ENCODE peak calls at places on chromosomes 6 and 20, in nine cellular contexts. One of them, this sample, is unnamed.

GRCh38 chr20:53750827-53751393 is 157.3 kb upstream of the ZNF217 start:
- DNase-seq in NCI-H2081: no peak
- DNase-seq in HEK293T: no peak
- DNase-seq in T-helper 2 cell: peak; percentile 81
- DNase-seq in fibroblast of the conjunctiva: peak; percentile 79
- DNase-seq in left ventricle myocardium inferior: no peak
- DNase-seq in activated CD4-positive, alpha-beta T cell treated with anti-CD3 and anti-CD28 coated beads, Interleukin-2, amount 50 U/mL, for 48 hours: peak; percentile 29
- DNase-seq in HCT116: no peak
- DNase-seq in AG08396: peak; percentile 48
- DNase-seq in this sample: peak; percentile 25

GRCh38 chr20:12287575-12287974 is 369.9 kb downstream of the BTBD3 start:
- DNase-seq in HEK293T: no peak
- DNase-seq in NCI-H2081: no peak
- DNase-seq in T-helper 2 cell: no peak
- DNase-seq in fibroblast of the conjunctiva: no peak
- DNase-seq in AG08396: no peak
- DNase-seq in left ventricle myocardium inferior: no peak
- DNase-seq in activated CD4-positive, alpha-beta T cell treated with anti-CD3 and anti-CD28 coated beads, Interleukin-2, amount 50 U/mL, for 48 hours: no peak
- DNase-seq in HCT116: no peak
- DNase-seq in this sample: no peak

GRCh38 chr6:95203153-95203754 is 374.1 kb upstream of the MANEA start:
- DNase-seq in fibroblast of the conjunctiva: peak; percentile 26
- DNase-seq in HCT116: peak; percentile 23
- DNase-seq in AG08396: peak; percentile 1
- DNase-seq in T-helper 2 cell: peak; percentile 33
- DNase-seq in left ventricle myocardium inferior: no peak
- DNase-seq in activated CD4-positive, alpha-beta T cell treated with anti-CD3 and anti-CD28 coated beads, Interleukin-2, amount 50 U/mL, for 48 hours: peak; percentile 6
- DNase-seq in NCI-H2081: peak; percentile 64
- DNase-seq in HEK293T: peak; percentile 30
- DNase-seq in this sample: peak; percentile 19

GRCh38 chr20:52959125-52959524 is 13.0 kb upstream of the TSHZ2 start:
- DNase-seq in NCI-H2081: peak; percentile 91
- DNase-seq in HEK293T: peak; percentile 35
- DNase-seq in fibroblast of the conjunctiva: no peak
- DNase-seq in activated CD4-positive, alpha-beta T cell treated with anti-CD3 and anti-CD28 coated beads, Interleukin-2, amount 50 U/mL, for 48 hours: no peak
- DNase-seq in AG08396: no peak
- DNase-seq in T-helper 2 cell: no peak
- DNase-seq in HCT116: no peak
- DNase-seq in left ventricle myocardium inferior: no peak
- DNase-seq in this sample: peak; percentile 15

GRCh38 chr20:31497838-31498540 is 16.3 kb upstream of the HM13 start:
- DNase-seq in NCI-H2081: no peak
- DNase-seq in left ventricle myocardium inferior: peak; percentile 65
- DNase-seq in T-helper 2 cell: peak; percentile 15
- DNase-seq in fibroblast of the conjunctiva: no peak
- DNase-seq in AG08396: no peak
- DNase-seq in HCT116: peak; percentile 15
- DNase-seq in activated CD4-positive, alpha-beta T cell treated with anti-CD3 and anti-CD28 coated beads, Interleukin-2, amount 50 U/mL, for 48 hours: no peak
- DNase-seq in HEK293T: no peak
- DNase-seq in this sample: no peak

GRCh38 chr20:43386878-43387277 is 70.8 kb upstream of the SRSF6 start:
- DNase-seq in T-helper 2 cell: no peak
- DNase-seq in left ventricle myocardium inferior: no peak
- DNase-seq in NCI-H2081: no peak
- DNase-seq in fibroblast of the conjunctiva: no peak
- DNase-seq in AG08396: no peak
- DNase-seq in HCT116: no peak
- DNase-seq in activated CD4-positive, alpha-beta T cell treated with anti-CD3 and anti-CD28 coated beads, Interleukin-2, amount 50 U/mL, for 48 hours: no peak
- DNase-seq in HEK293T: no peak
- DNase-seq in this sample: no peak

GRCh38 chr6:128158496-128158895 is 257.6 kb upstream of the THEMIS start:
- DNase-seq in HCT116: no peak
- DNase-seq in AG08396: no peak
- DNase-seq in HEK293T: no peak
- DNase-seq in fibroblast of the conjunctiva: no peak
- DNase-seq in T-helper 2 cell: no peak
- DNase-seq in NCI-H2081: no peak
- DNase-seq in left ventricle myocardium inferior: no peak
- DNase-seq in activated CD4-positive, alpha-beta T cell treated with anti-CD3 and anti-CD28 coated beads, Interleukin-2, amount 50 U/mL, for 48 hours: no peak
- DNase-seq in this sample: no peak

GRCh38 chr6:112833546-112834215 is 486.6 kb downstream of the RFPL4B start:
- DNase-seq in HEK293T: no peak
- DNase-seq in HCT116: no peak
- DNase-seq in T-helper 2 cell: no peak
- DNase-seq in left ventricle myocardium inferior: no peak
- DNase-seq in AG08396: no peak
- DNase-seq in NCI-H2081: peak; percentile 8
- DNase-seq in activated CD4-positive, alpha-beta T cell treated with anti-CD3 and anti-CD28 coated beads, Interleukin-2, amount 50 U/mL, for 48 hours: no peak
- DNase-seq in fibroblast of the conjunctiva: no peak
- DNase-seq in this sample: no peak

GRCh38 chr6:16544006-16544405 is 217.3 kb downstream of the ATXN1 start:
- DNase-seq in AG08396: peak; percentile 46
- DNase-seq in left ventricle myocardium inferior: peak; percentile 56
- DNase-seq in HCT116: no peak
- DNase-seq in fibroblast of the conjunctiva: no peak
- DNase-seq in activated CD4-positive, alpha-beta T cell treated with anti-CD3 and anti-CD28 coated beads, Interleukin-2, amount 50 U/mL, for 48 hours: no peak
- DNase-seq in HEK293T: no peak
- DNase-seq in T-helper 2 cell: no peak
- DNase-seq in NCI-H2081: no peak
- DNase-seq in this sample: no peak

This sample was measured in NCI-H2227 treated with DMSO at 0.1 percent for 48 hours.